ENCODE peak calls at places on chromosomes 6 and 20, in ten cellular contexts. W is lower leg skin, G is upper lobe of left lung, B is IMR-90, L is GM13977, X is epithelial cell of proximal tubule, I is lower lobe of right lung, V is left ventricle myocardium inferior, E is cardiac muscle cell, M is sigmoid colon. O is an unnamed sample.

GRCh38 chr20:17587831-17588230 is 18.0 kb downstream of the DSTN start:
- DNase-seq in L (no peak), M (no peak), E (no peak), G (no peak), X (no peak), V (no peak), B (no peak), W (no peak), I (no peak), O (no peak)

GRCh38 chr20:17925300-17925939 is 43.2 kb downstream of the SNX5 start:
- DNase-seq in G (no peak), M (no peak), X (no peak), W (no peak), B (no peak), V (no peak), I (no peak), L (no peak), E (peak), O (no peak)

GRCh38 chr6:14925627-14926026 is 320.2 kb upstream of the JARID2 start:
- DNase-seq in W (no peak), L (no peak), X (no peak), V (no peak), I (no peak), G (no peak), M (no peak), B (peak), E (peak), O (no peak)

GRCh38 chr6:101462576-101462975 is 69.1 kb downstream of the GRIK2 start:
- DNase-seq in G (no peak), W (no peak), X (no peak), M (no peak), E (peak), V (no peak), B (peak), I (no peak), L (no peak), O (no peak)

GRCh38 chr6:55953384-55953783 is 78.0 kb upstream of the BMP5 start:
- DNase-seq in X (peak), E (peak), B (peak), L (no peak), I (no peak), W (no peak), G (no peak), V (no peak), M (no peak), O (no peak)

GRCh38 chr6:73129653-73130443 is 95.4 kb downstream of the KHDC1L start:
- DNase-seq in X (peak), I (peak), M (peak), V (peak), G (peak), B (peak), W (peak), E (peak), L (peak), O (peak)

GRCh38 chr6:13404115-13404891 is 76.0 kb upstream of the TBC1D7 start:
- DNase-seq in L (no peak), E (peak), M (no peak), W (no peak), I (no peak), G (peak), B (peak), V (no peak), X (no peak), O (no peak)

GRCh38 chr6:106789436-106790145 is 160.2 kb downstream of the QRSL1 start:
- DNase-seq in B (no peak), V (no peak), X (no peak), L (no peak), E (no peak), M (no peak), W (no peak), G (no peak), I (no peak), O (no peak)

GRCh38 chr20:12337601-12338000 is 419.9 kb downstream of the BTBD3 start:
- DNase-seq in M (no peak), X (no peak), V (no peak), E (no peak), I (no peak), G (no peak), W (no peak), L (no peak), B (no peak), O (no peak)

GRCh38 chr6:76230711-76231110 is 158.2 kb upstream of the IMPG1 start:
- DNase-seq in I (no peak), B (no peak), G (no peak), M (no peak), L (no peak), X (no peak), E (no peak), W (no peak), V (no peak), O (peak)

GRCh38 chr6:137370871-137371633 is 123.1 kb downstream of the OLIG3 start:
- DNase-seq in X (no peak), I (no peak), L (no peak), G (no peak), E (no peak), M (no peak), V (no peak), B (no peak), W (no peak), O (no peak)

GRCh38 chr20:4170621-4171537 is 155.5 kb upstream of the RNF24 start:
- DNase-seq in M (no peak), X (no peak), B (no peak), L (no peak), W (no peak), I (no peak), G (no peak), E (peak), V (no peak), O (no peak)

GRCh38 chr6:44036699-44037101 is 90.6 kb downstream of the MRPL14 start:
- DNase-seq in L (no peak), B (no peak), M (peak), V (no peak), W (no peak), X (no peak), G (no peak), E (no peak), I (peak), O (no peak)

GRCh38 chr6:170201361-170201760 is 89.5 kb downstream of the DLL1 start:
- DNase-seq in X (no peak), B (no peak), M (no peak), W (no peak), G (no peak), V (no peak), L (no peak), I (no peak), E (no peak), O (no peak)

GRCh38 chr20:6525447-6526303 is 241.8 kb upstream of the BMP2 start:
- DNase-seq in E (peak), G (no peak), M (no peak), L (no peak), X (no peak), B (peak), V (no peak), W (no peak), I (no peak), O (no peak)

GRCh38 chr6:67914419-67914818 is 720.7 kb upstream of the ADGRB3 start:
- DNase-seq in B (no peak), L (no peak), X (no peak), W (no peak), I (no peak), V (no peak), E (peak), M (no peak), G (no peak), O (no peak)

GRCh38 chr20:50478162-50479036 is 31.8 kb upstream of the PTPN1 start:
- DNase-seq in V (peak), E (peak), X (no peak), L (peak), W (peak), G (peak), B (peak), I (peak), M (peak), O (peak)

GRCh38 chr6:142692942-142693341 is 252.0 kb downstream of the HIVEP2 start:
- DNase-seq in W (peak), I (peak), X (peak), B (peak), L (peak), M (peak), E (peak), V (peak), G (peak), O (peak)

GRCh38 chr20:25525857-25526256 is 59.5 kb downstream of the NINL start:
- DNase-seq in M (no peak), G (no peak), W (no peak), X (peak), V (no peak), I (no peak), E (peak), B (peak), L (no peak), O (no peak)

GRCh38 chr6:116564921-116565872 is 6.1 kb upstream of the RWDD1 start:
- DNase-seq in L (no peak), E (peak), W (no peak), V (peak), B (no peak), X (no peak), G (no peak), I (peak), M (peak), O (no peak)

GRCh38 chr6:1678201-1678600 is 68.5 kb downstream of the FOXC1 start:
- DNase-seq in V (no peak), W (no peak), X (no peak), B (no peak), G (no peak), M (no peak), L (no peak), E (no peak), I (no peak), O (peak)

GRCh38 chr6:46862381-46862780 is 59.4 kb downstream of the ADGRF5 start:
- DNase-seq in V (no peak), M (no peak), B (no peak), E (no peak), W (no peak), I (no peak), X (no peak), L (no peak), G (no peak), O (no peak)

GRCh38 chr6:18330548-18331066 is 56.5 kb upstream of the RNF144B start:
- DNase-seq in L (peak), X (no peak), M (no peak), I (no peak), B (no peak), E (no peak), G (no peak), V (no peak), W (no peak), O (no peak)

GRCh38 chr6:25961619-25962367 is 809 bp upstream of the TRIM38 start:
- DNase-seq in X (no peak), L (no peak), G (no peak), E (no peak), V (no peak), W (no peak), B (no peak), I (no peak), M (no peak), O (no peak)
- TF ChIP-seq CTCF in X (peak), L (peak), G (peak), E (no peak), V (no peak), W (no peak), B (no peak), I (peak), M (no peak), O (no peak)

GRCh38 chr6:161152904-161153662 is 120.8 kb downstream of the AGPAT4 start:
- DNase-seq in W (no peak), B (no peak), I (no peak), V (no peak), E (peak), L (peak), G (no peak), M (peak), X (no peak), O (no peak)
- TF ChIP-seq CTCF in W (no peak), B (peak), I (peak), V (peak), E (peak), L (peak), G (peak), M (no peak), X (peak), O (no peak)

GRCh38 chr20:62795023-62795761 is 1.1 kb upstream of the MRGBP start:
- DNase-seq in G (peak), I (peak), M (no peak), B (peak), W (no peak), L (peak), E (peak), V (no peak), X (no peak), O (peak)

GRCh38 chr20:62792940-62793756 is 3.1 kb upstream of the MRGBP start:
- DNase-seq in G (no peak), M (no peak), L (no peak), V (no peak), I (no peak), E (no peak), X (no peak), W (no peak), B (no peak), O (no peak)

GRCh38 chr20:62793757-62794006 is 2.6 kb upstream of the MRGBP start:
- DNase-seq in L (no peak), W (no peak), V (no peak), E (no peak), X (no peak), M (no peak), I (no peak), B (no peak), G (no peak), O (no peak)

GRCh38 chr20:62792182-62792939 is 3.9 kb upstream of the MRGBP start:
- DNase-seq in L (no peak), E (no peak), M (no peak), W (no peak), I (no peak), X (no peak), G (no peak), V (no peak), B (peak), O (no peak)

DNA sequence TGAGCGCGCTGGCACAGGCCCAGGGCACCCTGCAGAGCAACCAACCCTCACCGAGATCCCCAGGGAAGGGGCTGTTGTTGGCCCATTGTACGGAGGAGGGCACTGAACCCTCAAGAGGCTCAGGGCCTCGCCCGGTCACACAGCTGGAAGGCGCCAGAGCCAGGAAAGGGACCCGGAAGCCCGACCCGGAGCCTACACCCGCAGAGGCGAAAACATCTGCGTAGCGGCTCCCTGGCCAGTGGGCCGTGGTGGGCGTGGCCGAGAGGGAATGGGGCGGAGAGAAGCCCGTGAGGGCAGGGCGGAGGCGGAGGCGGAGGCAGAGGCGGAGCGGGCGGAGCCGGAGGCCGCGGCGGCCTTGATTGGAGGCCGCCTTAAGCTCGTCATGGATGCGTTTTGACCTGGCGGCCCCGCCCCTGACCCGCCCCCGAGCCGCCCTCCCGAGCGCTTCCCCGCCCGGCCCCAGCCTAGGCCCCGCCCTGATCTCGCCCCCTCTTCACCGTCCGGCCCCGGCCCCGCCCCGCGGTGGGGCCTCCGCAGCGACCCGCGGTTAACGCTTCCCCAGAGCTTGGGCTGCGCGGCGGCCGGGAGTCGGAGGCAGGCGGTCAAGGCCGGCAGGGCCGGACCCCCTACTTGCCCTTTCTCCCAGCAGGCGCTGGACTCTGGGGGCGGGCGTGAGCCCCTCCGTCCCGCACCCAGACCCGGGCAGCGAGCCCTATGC is 2.1 kb upstream of the MRGBP start:
- DNase-seq in I (peak), L (peak), E (peak), M (peak), X (peak), W (peak), B (peak), V (peak), G (peak), O (peak)
- TF ChIP-seq CTCF in I (no peak), L (no peak), E (no peak), M (no peak), X (no peak), W (no peak), B (no peak), V (no peak), G (no peak), O (no peak)

DNA sequence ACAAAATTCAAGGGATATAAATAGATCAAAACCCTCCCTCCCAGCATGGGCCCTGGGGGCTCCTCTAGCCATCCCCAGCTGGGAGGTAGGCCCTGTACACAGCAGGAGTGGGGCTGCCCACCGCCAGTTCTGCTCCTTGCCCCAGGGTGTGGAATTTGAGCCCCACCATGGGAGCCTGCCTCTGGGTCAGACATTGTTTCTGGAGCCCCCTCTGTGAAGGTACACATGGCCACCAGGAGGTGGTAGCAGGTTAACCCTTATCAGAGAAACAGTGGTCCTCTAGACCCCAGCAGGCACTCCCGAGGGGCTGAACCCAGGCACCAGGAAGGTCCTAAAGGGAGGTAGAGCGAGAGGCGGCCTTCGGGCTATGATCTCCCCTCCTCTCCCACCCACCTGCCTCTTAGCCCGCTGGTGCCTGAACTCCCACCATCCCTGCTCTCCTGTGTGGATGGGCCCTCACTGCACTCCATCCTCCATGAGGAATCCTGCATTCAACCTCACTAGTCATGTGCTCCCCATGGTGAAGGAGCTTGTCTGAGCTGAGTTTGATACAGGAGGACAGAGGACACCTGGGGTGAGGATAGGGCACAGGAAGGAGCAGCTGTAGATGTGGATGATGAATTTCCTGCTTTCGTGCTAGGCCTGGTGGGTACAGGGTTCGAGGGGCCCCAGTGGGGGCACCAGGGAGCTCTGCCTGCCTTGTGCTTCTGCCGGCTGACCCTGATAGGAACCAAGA is 114.9 kb downstream of the GRM4 start:
- DNase-seq in X (no peak), W (no peak), M (no peak), G (no peak), V (no peak), E (no peak), I (no peak), L (no peak), B (no peak), O (no peak)
- TF ChIP-seq CTCF in X (no peak), W (no peak), M (no peak), G (no peak), V (no peak), E (no peak), I (no peak), L (no peak), B (no peak), O (no peak)

DNA sequence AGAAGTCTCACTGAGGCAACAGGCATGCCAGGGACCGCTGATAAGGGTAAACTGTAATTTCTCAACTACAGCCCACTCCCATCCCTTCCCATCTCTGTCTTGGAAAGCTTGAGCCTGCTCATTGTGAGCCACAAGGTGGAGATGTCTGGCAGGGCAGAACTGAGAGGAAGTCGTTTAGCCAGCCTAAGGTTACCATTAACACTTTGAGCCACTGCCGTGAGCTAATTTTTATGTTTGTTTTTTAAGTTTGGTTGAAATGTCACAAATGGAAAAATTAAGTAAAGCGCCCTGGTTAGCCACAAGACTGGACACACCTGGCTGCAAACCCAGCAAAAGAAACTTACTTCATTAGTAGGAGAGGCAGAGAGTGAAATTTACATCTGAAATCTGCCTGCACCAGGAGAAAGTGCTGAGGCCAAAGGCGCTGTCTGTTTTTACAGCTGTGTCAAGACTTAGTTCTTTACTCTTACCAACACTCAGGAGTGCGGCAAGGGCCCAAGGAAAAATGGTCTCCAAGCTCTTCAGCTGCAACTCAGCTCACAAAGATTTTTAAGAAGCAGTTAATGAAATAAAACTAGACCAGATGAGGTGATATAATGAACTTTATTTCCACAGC is 50.0 kb upstream of the FAM83C start:
- DNase-seq in L (no peak), I (no peak), W (no peak), E (peak), V (no peak), X (no peak), M (no peak), G (no peak), B (no peak), O (no peak)
- TF ChIP-seq CTCF in L (peak), I (no peak), W (no peak), E (peak), V (peak), X (peak), M (no peak), G (no peak), B (peak), O (no peak)

GRCh38 chr6:161218222-161218621 is 55.6 kb downstream of the AGPAT4 start:
- DNase-seq in E (no peak), I (no peak), X (no peak), B (no peak), L (no peak), V (no peak), M (no peak), G (no peak), W (no peak), O (no peak)
- TF ChIP-seq CTCF in E (no peak), I (no peak), X (peak), B (no peak), L (no peak), V (peak), M (no peak), G (no peak), W (no peak), O (no peak)